ENCODE peak calls at places on chromosomes 3 and 15, in eight cellular contexts. V is K562; S is CD4-positive, alpha-beta memory T cell; H is tibial nerve; J is neural progenitor cell; W is heart left ventricle; T is heart right ventricle; N is body of pancreas. M is an unnamed sample.

GRCh38 chr3:96266395-96267187 is 547.8 kb upstream of the EPHA6 start:
- DNase-seq in S (no peak), N (peak; percentile 55), W (no peak), H (no peak), T (no peak), J (no peak), V (no peak), M (peak; percentile 90)

GRCh38 chr3:27533718-27534578 is 49.8 kb upstream of the SLC4A7 start:
- DNase-seq in J (peak; percentile 53), W (no peak), H (peak; percentile 16), V (no peak), S (peak; percentile 15), T (peak; percentile 40), N (peak; percentile 7), M (peak; percentile 28)

GRCh38 chr15:56758770-56759449 is 25.6 kb upstream of the ZNF280D start:
- DNase-seq in T (no peak), N (no peak), H (no peak), V (no peak), W (no peak), J (no peak), S (no peak), M (no peak)

GRCh38 chr3:184399410-184399809 is 19.6 kb downstream of the CHRD start:
- DNase-seq in J (no peak), H (no peak), N (no peak), W (no peak), T (peak; percentile 44), V (no peak), S (no peak), M (no peak)

GRCh38 chr15:29528276-29528675 is 258.7 kb upstream of the NSMCE3 start:
- DNase-seq in S (no peak), H (no peak), J (no peak), N (peak; percentile 25), W (no peak), V (no peak), T (peak; percentile 15), M (no peak)

GRCh38 chr3:190378240-190378891 is 9.6 kb upstream of the CLDN16 start:
- DNase-seq in V (no peak), J (no peak), N (no peak), T (no peak), S (no peak), W (no peak), H (no peak), M (no peak)

GRCh38 chr3:186849392-186849975 is 7.0 kb downstream of the ADIPOQ start:
- DNase-seq in N (no peak), J (peak; percentile 54), W (no peak), V (no peak), H (no peak), S (peak; percentile 65), T (no peak), M (peak; percentile 20)

GRCh38 chr3:29759443-29760033 is 478.7 kb downstream of the RBMS3 start:
- DNase-seq in W (no peak), H (no peak), V (no peak), S (no peak), N (no peak), T (peak; percentile 9), J (peak; percentile 71), M (no peak)

GRCh38 chr3:54557538-54558419 is 370.1 kb downstream of the LRTM1 start:
- DNase-seq in S (no peak), J (no peak), T (no peak), V (no peak), N (no peak), W (no peak), H (no peak), M (no peak)

GRCh38 chr3:171980578-171981270 is 58.7 kb upstream of the FNDC3B start:
- DNase-seq in T (no peak), S (no peak), N (no peak), J (no peak), V (no peak), H (no peak), W (no peak), M (no peak)

GRCh38 chr3:154018100-154018696 is 103.0 kb upstream of the ARHGEF26 start:
- DNase-seq in S (peak; percentile 12), J (peak; percentile 76), W (no peak), V (peak; percentile 33), T (no peak), H (no peak), N (peak; percentile 11), M (peak; percentile 25)

GRCh38 chr15:81101894-81102815 is 31.9 kb upstream of the CFAP161 start:
- DNase-seq in S (no peak), V (no peak), J (no peak), N (no peak), T (no peak), W (no peak), H (no peak), M (no peak)

GRCh38 chr3:119580148-119580760 is 962 bp downstream of the ADPRH start:
- DNase-seq in V (no peak), J (peak; percentile 74), N (peak; percentile 38), W (no peak), S (no peak), T (peak; percentile 58), H (no peak), M (no peak)

GRCh38 chr15:61621146-61621545 is 392.0 kb upstream of the RORA start:
- DNase-seq in J (peak; percentile 69), S (no peak), V (peak; percentile 69), N (peak; percentile 31), T (no peak), H (no peak), W (no peak), M (peak; percentile 7)

GRCh38 chr3:47984089-47984759 is 32.0 kb downstream of the MAP4 start:
- DNase-seq in S (no peak), N (no peak), J (no peak), H (no peak), T (no peak), V (no peak), W (no peak), M (no peak)

GRCh38 chr3:59708202-59708601 is 658.4 kb upstream of the CFAP20DC start:
- DNase-seq in J (no peak), N (no peak), T (no peak), S (no peak), W (no peak), V (no peak), H (no peak), M (no peak)

GRCh38 chr3:43260412-43260811 is 25.9 kb upstream of the SNRK start:
- DNase-seq in V (peak; percentile 58), W (no peak), J (no peak), S (no peak), N (no peak), T (no peak), H (no peak), M (no peak)

GRCh38 chr15:51864408-51865056 is 35.1 kb downstream of the TMOD3 start:
- DNase-seq in H (no peak), J (no peak), S (no peak), W (no peak), T (no peak), V (no peak), N (no peak), M (no peak)

GRCh38 chr15:51866161-51866560 is 36.7 kb downstream of the TMOD3 start:
- DNase-seq in J (no peak), T (no peak), V (no peak), N (no peak), S (no peak), H (no peak), W (no peak), M (no peak)

GRCh38 chr15:51869074-51869425 is 39.6 kb downstream of the TMOD3 start:
- DNase-seq in H (no peak), N (no peak), J (no peak), T (no peak), S (no peak), W (no peak), V (no peak), M (peak; percentile 87)

GRCh38 chr15:51865291-51865690 is 35.8 kb downstream of the TMOD3 start:
- DNase-seq in N (no peak), S (no peak), J (no peak), H (no peak), T (no peak), W (no peak), V (no peak), M (no peak)

GRCh38 chr15:51866751-51867150 is 37.3 kb downstream of the TMOD3 start:
- DNase-seq in S (no peak), T (no peak), H (no peak), N (no peak), V (no peak), W (no peak), J (no peak), M (no peak)
- H3K4me1 ChIP-seq in S (peaks cover 16% of the 10 kb centered on the region), T (peaks cover 3% of the 10 kb centered on the region), H (peaks cover 15% of the 10 kb centered on the region), N (no peaks in the 10 kb centered on the region), V (no peaks in the 10 kb centered on the region), W (no peaks in the 10 kb centered on the region), J (no peaks in the 10 kb centered on the region), M (peaks cover 3% of the 10 kb centered on the region)

DNA sequence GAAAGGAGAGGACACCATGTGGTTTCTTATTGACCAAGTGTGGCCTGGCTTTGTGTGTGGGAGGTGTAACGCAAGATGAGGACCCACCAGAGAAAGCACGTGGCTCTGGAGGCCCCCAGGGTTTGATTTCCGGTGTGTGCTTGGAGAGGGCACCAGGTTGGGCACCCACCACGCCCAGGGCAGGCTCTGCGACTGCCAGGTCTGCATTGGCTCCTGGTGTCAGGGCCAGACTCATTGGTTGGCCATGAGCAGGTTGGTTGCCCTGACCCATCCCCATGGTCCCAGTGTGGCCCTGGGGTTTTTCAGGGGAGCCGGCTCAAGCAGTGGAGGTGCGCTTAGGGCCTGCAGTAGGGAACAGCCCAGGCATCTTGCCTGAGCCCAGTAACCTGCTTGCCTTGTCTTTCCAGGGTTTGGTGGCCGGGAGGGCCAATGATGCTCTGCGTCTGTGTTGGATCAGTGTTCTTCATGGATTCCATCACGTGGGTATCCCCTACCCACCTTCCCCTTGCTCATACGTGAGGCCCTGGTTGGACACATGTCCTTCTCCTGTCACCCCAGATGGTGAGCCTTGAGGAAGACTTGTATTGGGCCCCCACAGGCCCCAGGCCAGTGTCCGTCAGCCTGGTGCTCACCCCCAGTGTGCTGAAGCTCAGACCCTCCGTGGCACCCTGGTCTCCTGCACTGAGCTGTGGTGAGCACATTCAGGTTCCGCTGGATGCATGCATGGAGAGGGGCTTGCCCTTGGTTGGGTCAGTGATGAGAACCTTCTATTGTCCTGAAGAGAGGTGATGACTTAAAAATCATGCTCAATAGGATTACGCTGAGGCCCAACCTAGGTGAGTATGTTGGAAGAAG is 193.9 kb downstream of the UBE3A start:
- DNase-seq in J (no peak), T (peak; percentile 1), V (no peak), W (peak; percentile 34), N (peak; percentile 2), S (no peak), H (no peak), M (no peak)
- H3K9me3 ChIP-seq in J (no peaks in the 10 kb centered on the region), T (no peaks in the 10 kb centered on the region), V (no peaks in the 10 kb centered on the region), W (no peaks in the 10 kb centered on the region), N (peaks cover 6% of the 10 kb centered on the region), S (no peaks in the 10 kb centered on the region), H (no peaks in the 10 kb centered on the region), M (peaks cover 7% of the 10 kb centered on the region)

DNA sequence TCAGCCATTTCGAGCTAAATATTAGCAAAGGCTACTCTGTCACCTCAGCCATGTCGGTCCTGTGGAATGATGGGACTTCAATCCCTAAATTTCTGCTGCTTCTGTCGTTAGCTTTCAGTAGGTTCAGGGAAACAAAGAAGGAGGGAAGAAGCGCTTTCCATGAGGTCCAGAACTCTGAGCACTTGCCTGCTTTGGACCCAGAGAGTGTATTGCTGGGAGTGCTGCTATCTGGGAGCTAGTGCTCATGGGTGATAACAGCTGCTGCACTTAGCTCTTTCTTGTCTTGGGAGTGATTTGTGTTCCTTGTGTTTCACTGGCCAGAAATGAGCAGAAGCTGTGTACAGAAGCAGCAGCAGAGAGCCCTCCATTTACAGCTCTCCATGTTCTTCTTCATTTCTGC is 369.8 kb downstream of the DIPK2A start:
- DNase-seq in H (no peak), S (no peak), N (peak; percentile 12), V (no peak), W (no peak), T (no peak), J (no peak), M (no peak)
- H3K4me3 ChIP-seq in H (no peak overlapping the region), S (no peak overlapping the region), N (no peak overlapping the region), V (no peak overlapping the region), W (no peak overlapping the region), T (no peak overlapping the region), J (no peak overlapping the region), M (no peak overlapping the region)

GRCh38 chr15:72503147-72503546 is 29.0 kb downstream of the ARIH1 start:
- DNase-seq in N (no peak), T (no peak), S (no peak), H (no peak), W (no peak), J (no peak), V (no peak), M (no peak)
- H3K4me1 ChIP-seq in N (peaks cover 13% of the 10 kb centered on the region), T (no peaks in the 10 kb centered on the region), S (peaks cover 54% of the 10 kb centered on the region), H (peaks cover 37% of the 10 kb centered on the region), W (no peaks in the 10 kb centered on the region), J (no peaks in the 10 kb centered on the region), V (no peaks in the 10 kb centered on the region), M (peaks cover 5% of the 10 kb centered on the region)

M was measured in small intestine.